ENCODE peak calls at places on chromosomes 11 and 22, in four cellular contexts. T, B, G and K are unnamed samples.

GRCh38 chr11:121421149-121421906 is 30.8 kb upstream of the SORL1 start:
- DNase-seq in G (no peak), B (no peak), T (no peak), K (peak)

GRCh38 chr11:3837793-3838192 is 3.0 kb downstream of the RHOG start:
- DNase-seq in T (no peak), B (no peak), G (no peak), K (no peak)

GRCh38 chr11:2136952-2137201 is 2.3 kb downstream of the IGF2 start:
- DNase-seq in B (no peak), G (no peak), T (no peak), K (no peak)

GRCh38 chr11:130318031-130318673 is 3.4 kb upstream of the ZBTB44 start:
- DNase-seq in G (no peak), B (no peak), T (no peak), K (no peak)

GRCh38 chr22:19844423-19845368 is 10.0 kb downstream of the GNB1L start:
- DNase-seq in T (peak), B (no peak), G (peak), K (no peak)

GRCh38 chr22:30822216-30823014 is 127.7 kb downstream of the OSBP2 start:
- DNase-seq in G (no peak), B (no peak), T (no peak), K (peak)

GRCh38 chr11:10792385-10793068 is 16.2 kb downstream of the EIF4G2 start:
- DNase-seq in G (peak), T (peak), B (peak), K (peak)

GRCh38 chr11:116829525-116830183 is at the start of gene APOC3:
- DNase-seq in G (no peak), T (no peak), B (no peak), K (no peak)

GRCh38 chr22:23677701-23677995 is 13.2 kb upstream of the RGL4 start:
- DNase-seq in G (no peak), B (no peak), T (no peak), K (no peak)

GRCh38 chr11:95884364-95884763 is 39.5 kb downstream of the MTMR2 start:
- DNase-seq in T (no peak), G (no peak), B (no peak), K (peak)

GRCh38 chr11:5596611-5597201 is at the start of gene TRIM6:
- DNase-seq in G (peak), T (peak), B (no peak), K (peak)

GRCh38 chr22:40076702-40077645 is 82.2 kb downstream of the FAM83F start:
- DNase-seq in G (no peak), T (no peak), B (no peak), K (peak)

GRCh38 chr11:80083561-80083960 is 642.7 kb upstream of the TENM4 start:
- DNase-seq in B (no peak), T (no peak), G (no peak), K (peak)

GRCh38 chr22:43945632-43946390 is 9.4 kb upstream of the SAMM50 start:
- DNase-seq in T (peak), G (peak), B (no peak), K (no peak)

GRCh38 chr11:59918494-59918893 is 19.7 kb upstream of the OOSP1 start:
- DNase-seq in B (no peak), T (no peak), G (no peak), K (no peak)

GRCh38 chr11:32153747-32154146 is 62.9 kb downstream of the RCN1 start:
- DNase-seq in T (no peak), G (no peak), B (no peak), K (no peak)

GRCh38 chr11:61922539-61922938 is 5.2 kb upstream of the RAB3IL1 start:
- DNase-seq in G (no peak), T (no peak), B (no peak), K (no peak)

GRCh38 chr22:36901411-36902142 is 11.9 kb upstream of the CSF2RB start:
- DNase-seq in B (peak), T (no peak), G (peak), K (no peak)

GRCh38 chr11:85694385-85694980 is 8.5 kb upstream of the CCDC89 start:
- DNase-seq in T (no peak), B (no peak), G (peak), K (peak)

GRCh38 chr22:35735622-35736021 is 17.9 kb downstream of the APOL5 start:
- DNase-seq in T (no peak), G (no peak), B (no peak), K (no peak)

GRCh38 chr11:34191592-34191991 is 86.2 kb downstream of the NAT10 start:
- DNase-seq in B (no peak), G (no peak), T (no peak), K (no peak)

GRCh38 chr11:62015615-62016014 is 48.2 kb upstream of the FTH1 start:
- DNase-seq in G (no peak), B (no peak), T (no peak), K (no peak)

GRCh38 chr11:95443386-95443785 is 212.4 kb upstream of the SESN3 start:
- DNase-seq in T (no peak), B (peak), G (peak), K (no peak)

GRCh38 chr11:72614381-72614780 is 59.8 kb downstream of the PDE2A start:
- DNase-seq in B (no peak), G (no peak), T (no peak), K (no peak)

GRCh38 chr11:81224396-81224795 is 1509.3 kb downstream of the FAM181B start:
- DNase-seq in T (no peak), G (no peak), B (no peak), K (no peak)

GRCh38 chr11:46160100-46160499 is 38.8 kb upstream of the PHF21A start:
- DNase-seq in B (no peak), G (no peak), T (no peak), K (no peak)
- TF ChIP-seq CTCF in B (no peak), G (no peak), T (no peak), K (no peak)

DNA sequence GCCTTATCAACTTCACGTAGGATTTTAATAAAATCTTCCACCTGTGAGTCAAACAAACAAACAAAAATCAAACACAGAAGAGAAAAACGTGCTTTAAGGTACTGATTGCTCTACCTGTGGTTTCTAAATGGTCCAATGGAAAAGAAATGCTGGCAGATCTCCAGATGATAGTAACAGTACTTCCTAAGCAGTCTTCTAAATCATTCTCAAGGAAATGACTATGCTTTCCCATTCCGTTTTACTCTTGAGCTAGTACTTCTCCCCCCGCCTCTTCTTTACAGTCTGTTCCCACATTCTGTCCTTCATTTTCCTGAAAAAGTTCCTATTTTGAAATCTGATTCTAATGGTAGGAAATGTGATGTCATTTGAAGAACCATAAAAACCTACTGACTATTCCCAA is 25.4 kb downstream of the SAAL1 start:
- DNase-seq in B (no peak), T (no peak), G (no peak), K (no peak)
- TF ChIP-seq CTCF in B (no peak), T (no peak), G (no peak), K (no peak)

GRCh38 chr22:46625843-46626349 is 5.7 kb downstream of the GRAMD4 start:
- DNase-seq in B (no peak), T (no peak), G (no peak), K (no peak)
- TF ChIP-seq CTCF in B (no peak), T (no peak), G (no peak), K (no peak)

DNA sequence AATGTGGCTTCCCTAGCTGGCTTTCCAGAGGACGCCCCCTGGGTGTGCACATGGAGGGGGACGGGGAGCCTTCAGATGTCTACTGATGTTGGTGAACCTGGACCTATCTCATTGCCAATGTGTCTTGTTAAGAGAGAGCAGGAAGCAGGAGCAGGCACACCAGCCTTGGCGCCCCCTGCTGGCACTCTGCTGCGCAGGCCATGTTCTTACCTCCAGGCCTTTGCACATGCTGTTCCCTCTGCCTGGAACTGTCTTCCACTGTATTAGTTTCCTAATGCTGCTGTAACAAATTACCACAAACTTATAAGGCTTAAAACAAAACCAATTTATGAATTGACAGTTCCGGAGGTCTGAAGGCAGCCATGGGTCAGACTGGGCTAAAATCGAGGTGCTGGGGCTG is 23.6 kb upstream of the MN1 start:
- DNase-seq in G (no peak), B (no peak), T (no peak), K (no peak)
- TF ChIP-seq CTCF in G (peak), B (peak), T (no peak), K (no peak)